ENCODE peak calls at places on chromosome 14, in five cellular contexts. One of them, this sample, is unnamed. For H3K9me3 and H3K4me1, the result is how much of the 10 kb centered on the place peaks cover.

GRCh38 chr14:64363265-64363840 is 24.8 kb upstream of the MTHFD1 start:
- DNase-seq in gastrocnemius medialis: no peak
- DNase-seq in transverse colon: no peak
- DNase-seq in cardiac muscle cell: peak
- DNase-seq in CD8-positive, alpha-beta T cell: no peak
- DNase-seq in this sample: no peak

GRCh38 chr14:22104971-22105641 is 431.5 kb upstream of the OR4E1 start:
- DNase-seq in gastrocnemius medialis: no peak
- DNase-seq in transverse colon: no peak
- DNase-seq in CD8-positive, alpha-beta T cell: no peak
- DNase-seq in cardiac muscle cell: no peak
- DNase-seq in this sample: no peak

GRCh38 chr14:106210650-106211049 is 684.3 kb downstream of the TMEM121 start:
- DNase-seq in cardiac muscle cell: no peak
- DNase-seq in transverse colon: no peak
- DNase-seq in gastrocnemius medialis: no peak
- DNase-seq in CD8-positive, alpha-beta T cell: no peak
- DNase-seq in this sample: no peak

GRCh38 chr14:62209287-62209899 is 447.2 kb downstream of the SNAPC1 start:
- DNase-seq in CD8-positive, alpha-beta T cell: no peak
- DNase-seq in gastrocnemius medialis: no peak
- DNase-seq in cardiac muscle cell: peak
- DNase-seq in transverse colon: no peak
- DNase-seq in this sample: no peak

GRCh38 chr14:78074546-78074945 is 95.6 kb upstream of the NRXN3 start:
- DNase-seq in cardiac muscle cell: no peak
- DNase-seq in CD8-positive, alpha-beta T cell: no peak
- DNase-seq in transverse colon: no peak
- DNase-seq in gastrocnemius medialis: no peak
- DNase-seq in this sample: no peak

GRCh38 chr14:23058654-23059504 is 1.6 kb upstream of the CDH24 start:
- DNase-seq in CD8-positive, alpha-beta T cell: no peak
- DNase-seq in transverse colon: no peak
- DNase-seq in cardiac muscle cell: no peak
- DNase-seq in gastrocnemius medialis: no peak
- DNase-seq in this sample: no peak

GRCh38 chr14:95156153-95156764 is 1.1 kb downstream of the DICER1 start:
- DNase-seq in gastrocnemius medialis: no peak
- DNase-seq in transverse colon: no peak
- DNase-seq in CD8-positive, alpha-beta T cell: no peak
- DNase-seq in cardiac muscle cell: peak
- DNase-seq in this sample: no peak

GRCh38 chr14:99356031-99356430 is 84.0 kb upstream of the BCL11B start:
- DNase-seq in CD8-positive, alpha-beta T cell: no peak
- DNase-seq in transverse colon: no peak
- DNase-seq in cardiac muscle cell: no peak
- DNase-seq in gastrocnemius medialis: no peak
- DNase-seq in this sample: peak

GRCh38 chr14:30443368-30444007 is 115.5 kb upstream of the G2E3 start:
- DNase-seq in CD8-positive, alpha-beta T cell: no peak
- DNase-seq in transverse colon: no peak
- DNase-seq in cardiac muscle cell: peak
- DNase-seq in gastrocnemius medialis: no peak
- DNase-seq in this sample: no peak

GRCh38 chr14:94138256-94138655 is 8.9 kb upstream of the IFI27L2 start:
- DNase-seq in cardiac muscle cell: no peak
- DNase-seq in CD8-positive, alpha-beta T cell: no peak
- DNase-seq in transverse colon: no peak
- DNase-seq in gastrocnemius medialis: no peak
- DNase-seq in this sample: no peak

GRCh38 chr14:22039938-22040780 is 366.5 kb upstream of the OR4E1 start:
- DNase-seq in CD8-positive, alpha-beta T cell: peak
- DNase-seq in cardiac muscle cell: peak
- DNase-seq in gastrocnemius medialis: no peak
- DNase-seq in transverse colon: no peak
- DNase-seq in this sample: no peak

GRCh38 chr14:89190779-89191513 is 226.1 kb downstream of the FOXN3 start:
- DNase-seq in gastrocnemius medialis: no peak
- DNase-seq in transverse colon: no peak
- DNase-seq in CD8-positive, alpha-beta T cell: no peak
- DNase-seq in cardiac muscle cell: no peak
- DNase-seq in this sample: no peak

GRCh38 chr14:103136388-103137271 is 13.4 kb downstream of the TNFAIP2 start:
- DNase-seq in CD8-positive, alpha-beta T cell: no peak
- DNase-seq in transverse colon: no peak
- DNase-seq in gastrocnemius medialis: peak
- DNase-seq in cardiac muscle cell: peak
- DNase-seq in this sample: no peak

GRCh38 chr14:71410578-71411279 is 503.5 kb downstream of the PCNX1 start:
- DNase-seq in transverse colon: no peak
- DNase-seq in cardiac muscle cell: peak
- DNase-seq in CD8-positive, alpha-beta T cell: no peak
- DNase-seq in gastrocnemius medialis: no peak
- DNase-seq in this sample: no peak

GRCh38 chr14:61252354-61253063 is 28.6 kb downstream of the TMEM30B start:
- DNase-seq in CD8-positive, alpha-beta T cell: peak
- DNase-seq in transverse colon: peak
- DNase-seq in gastrocnemius medialis: peak
- DNase-seq in cardiac muscle cell: peak
- DNase-seq in this sample: peak

DNA sequence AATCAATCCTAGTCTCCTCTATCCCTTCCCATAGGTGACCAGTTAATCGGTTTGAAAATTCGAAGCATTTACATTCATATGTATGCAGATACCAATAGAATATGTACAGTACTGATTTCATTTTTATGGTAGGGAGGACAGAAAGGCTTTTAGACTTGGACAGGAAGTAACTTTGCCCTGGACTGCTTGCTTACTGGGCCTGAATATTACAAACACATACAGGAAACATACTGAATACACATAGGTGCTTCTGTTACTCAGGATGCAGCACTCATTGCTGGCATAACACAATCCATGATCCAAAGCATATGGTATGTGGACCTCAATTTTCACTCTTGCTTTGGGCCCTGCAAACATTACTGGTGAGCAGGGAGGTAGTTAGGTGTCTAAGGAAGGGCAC is 71.1 kb downstream of the CATSPERB start:
- DNase-seq in cardiac muscle cell: no peak
- DNase-seq in gastrocnemius medialis: no peak
- DNase-seq in transverse colon: no peak
- DNase-seq in CD8-positive, alpha-beta T cell: no peak
- DNase-seq in this sample: no peak
- H3K4me3 ChIP-seq in cardiac muscle cell: no peak
- H3K4me3 ChIP-seq in gastrocnemius medialis: no peak
- H3K4me3 ChIP-seq in transverse colon: no peak
- H3K4me3 ChIP-seq in CD8-positive, alpha-beta T cell: no peak
- H3K4me3 ChIP-seq in this sample: no peak

GRCh38 chr14:54453252-54453651 is 12.1 kb upstream of the CNIH1 start:
- DNase-seq in CD8-positive, alpha-beta T cell: no peak
- DNase-seq in transverse colon: no peak
- DNase-seq in cardiac muscle cell: no peak
- DNase-seq in gastrocnemius medialis: no peak
- DNase-seq in this sample: no peak
- H3K9me3 ChIP-seq in CD8-positive, alpha-beta T cell: under half
- H3K9me3 ChIP-seq in transverse colon: under half
- H3K9me3 ChIP-seq in cardiac muscle cell: under half
- H3K9me3 ChIP-seq in gastrocnemius medialis: under half
- H3K9me3 ChIP-seq in this sample: under half

GRCh38 chr14:73774244-73774575 is 60.0 kb upstream of the PNMA1 start:
- DNase-seq in transverse colon: no peak
- DNase-seq in cardiac muscle cell: no peak
- DNase-seq in CD8-positive, alpha-beta T cell: no peak
- DNase-seq in gastrocnemius medialis: no peak
- DNase-seq in this sample: no peak

GRCh38 chr14:73774671-73775070 is 60.5 kb upstream of the PNMA1 start:
- DNase-seq in gastrocnemius medialis: no peak
- DNase-seq in CD8-positive, alpha-beta T cell: no peak
- DNase-seq in cardiac muscle cell: no peak
- DNase-seq in transverse colon: no peak
- DNase-seq in this sample: no peak

GRCh38 chr14:73776194-73776537 is 62.0 kb upstream of the PNMA1 start:
- DNase-seq in cardiac muscle cell: peak
- DNase-seq in gastrocnemius medialis: no peak
- DNase-seq in CD8-positive, alpha-beta T cell: no peak
- DNase-seq in transverse colon: no peak
- DNase-seq in this sample: no peak

GRCh38 chr14:73777420-73777819 is 63.2 kb upstream of the PNMA1 start:
- DNase-seq in cardiac muscle cell: no peak
- DNase-seq in CD8-positive, alpha-beta T cell: no peak
- DNase-seq in transverse colon: no peak
- DNase-seq in gastrocnemius medialis: no peak
- DNase-seq in this sample: no peak

GRCh38 chr14:73775339-73776193 is 61.4 kb upstream of the PNMA1 start:
- DNase-seq in gastrocnemius medialis: no peak
- DNase-seq in transverse colon: no peak
- DNase-seq in CD8-positive, alpha-beta T cell: no peak
- DNase-seq in cardiac muscle cell: no peak
- DNase-seq in this sample: no peak
- H3K4me1 ChIP-seq in gastrocnemius medialis: half or more
- H3K4me1 ChIP-seq in transverse colon: under half
- H3K4me1 ChIP-seq in CD8-positive, alpha-beta T cell: half or more
- H3K4me1 ChIP-seq in cardiac muscle cell: under half
- H3K4me1 ChIP-seq in this sample: under half

GRCh38 chr14:31819281-31819680 is 257.8 kb upstream of the ARHGAP5 start:
- DNase-seq in CD8-positive, alpha-beta T cell: no peak
- DNase-seq in cardiac muscle cell: no peak
- DNase-seq in transverse colon: no peak
- DNase-seq in gastrocnemius medialis: no peak
- DNase-seq in this sample: no peak
- H3K4me3 ChIP-seq in CD8-positive, alpha-beta T cell: no peak
- H3K4me3 ChIP-seq in cardiac muscle cell: no peak
- H3K4me3 ChIP-seq in transverse colon: no peak
- H3K4me3 ChIP-seq in gastrocnemius medialis: no peak
- H3K4me3 ChIP-seq in this sample: no peak

GRCh38 chr14:19941668-19942067 is 11.0 kb downstream of the OR4K1 start:
- DNase-seq in cardiac muscle cell: no peak
- DNase-seq in transverse colon: no peak
- DNase-seq in CD8-positive, alpha-beta T cell: no peak
- DNase-seq in gastrocnemius medialis: no peak
- DNase-seq in this sample: no peak

GRCh38 chr14:19949218-19949617 is 18.5 kb downstream of the OR4K1 start:
- DNase-seq in cardiac muscle cell: no peak
- DNase-seq in transverse colon: no peak
- DNase-seq in gastrocnemius medialis: no peak
- DNase-seq in CD8-positive, alpha-beta T cell: no peak
- DNase-seq in this sample: no peak

DNA sequence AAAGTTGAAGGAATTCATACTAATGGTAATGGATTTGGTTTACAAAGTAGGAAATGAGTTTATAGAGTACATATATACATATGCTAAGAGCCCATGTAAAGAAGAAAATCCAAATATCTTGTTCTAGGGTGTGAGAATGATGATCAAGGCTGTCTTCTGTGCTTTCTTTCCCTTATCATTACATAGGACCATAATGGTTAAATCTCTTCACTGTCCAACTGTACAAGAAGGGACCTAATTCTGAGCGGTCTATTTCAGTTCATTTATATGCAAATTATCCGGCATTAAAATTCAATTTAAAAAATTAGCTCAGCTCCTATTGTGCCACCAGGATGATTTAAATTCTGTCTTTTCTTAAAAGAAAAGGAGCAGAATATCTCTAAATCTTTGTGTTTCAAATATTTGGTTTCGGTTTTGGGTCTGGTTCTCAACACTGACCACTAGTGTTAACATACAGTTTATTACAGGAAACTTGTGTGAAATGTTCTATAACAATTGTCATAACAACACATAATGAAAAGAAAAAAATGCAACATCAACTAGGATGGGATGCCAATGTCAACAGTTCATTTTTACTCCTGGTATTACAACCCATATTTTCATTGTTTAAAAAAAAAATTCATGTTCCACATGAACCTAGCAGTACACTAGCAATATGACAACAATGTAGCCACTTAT is 16.8 kb downstream of the OR4K1 start:
- DNase-seq in CD8-positive, alpha-beta T cell: no peak
- DNase-seq in cardiac muscle cell: no peak
- DNase-seq in gastrocnemius medialis: no peak
- DNase-seq in transverse colon: no peak
- DNase-seq in this sample: no peak
- H3K9me3 ChIP-seq in CD8-positive, alpha-beta T cell: under half
- H3K9me3 ChIP-seq in cardiac muscle cell: under half
- H3K9me3 ChIP-seq in gastrocnemius medialis: under half
- H3K9me3 ChIP-seq in transverse colon: under half
- H3K9me3 ChIP-seq in this sample: under half

GRCh38 chr14:50790568-50790967 is 40.4 kb downstream of the NIN start:
- DNase-seq in gastrocnemius medialis: no peak
- DNase-seq in transverse colon: no peak
- DNase-seq in cardiac muscle cell: peak
- DNase-seq in CD8-positive, alpha-beta T cell: no peak
- DNase-seq in this sample: no peak
- H3K4me1 ChIP-seq in gastrocnemius medialis: under half
- H3K4me1 ChIP-seq in transverse colon: under half
- H3K4me1 ChIP-seq in cardiac muscle cell: under half
- H3K4me1 ChIP-seq in CD8-positive, alpha-beta T cell: half or more
- H3K4me1 ChIP-seq in this sample: under half

GRCh38 chr14:69460093-69460701 is 24.3 kb upstream of the PLEKHD1 start:
- DNase-seq in gastrocnemius medialis: peak
- DNase-seq in transverse colon: peak
- DNase-seq in CD8-positive, alpha-beta T cell: peak
- DNase-seq in cardiac muscle cell: peak
- DNase-seq in this sample: peak

GRCh38 chr14:69464379-69464778 is 20.1 kb upstream of the PLEKHD1 start:
- DNase-seq in gastrocnemius medialis: no peak
- DNase-seq in CD8-positive, alpha-beta T cell: no peak
- DNase-seq in transverse colon: no peak
- DNase-seq in cardiac muscle cell: peak
- DNase-seq in this sample: no peak

GRCh38 chr14:69459122-69459521 is 25.4 kb upstream of the PLEKHD1 start:
- DNase-seq in CD8-positive, alpha-beta T cell: no peak
- DNase-seq in gastrocnemius medialis: no peak
- DNase-seq in cardiac muscle cell: no peak
- DNase-seq in transverse colon: no peak
- DNase-seq in this sample: no peak

GRCh38 chr14:69464829-69465228 is 19.7 kb upstream of the PLEKHD1 start:
- DNase-seq in gastrocnemius medialis: no peak
- DNase-seq in CD8-positive, alpha-beta T cell: no peak
- DNase-seq in transverse colon: no peak
- DNase-seq in cardiac muscle cell: peak
- DNase-seq in this sample: no peak
- H3K4me3 ChIP-seq in gastrocnemius medialis: no peak
- H3K4me3 ChIP-seq in CD8-positive, alpha-beta T cell: no peak
- H3K4me3 ChIP-seq in transverse colon: no peak
- H3K4me3 ChIP-seq in cardiac muscle cell: no peak
- H3K4me3 ChIP-seq in this sample: no peak